ENCODE peak calls at places on chromosome 3, in four cellular contexts. One of them, this sample, is unnamed.

GRCh38 chr3:15265655-15266509 is 59.8 kb downstream of the CAPN7 start:
- DNase-seq in NCI-H2171 treated with DMSO at 0.1 percent for 48 hours: no peak
- DNase-seq in activated T-helper 1 cell treated with Interleukin-2 at 50 U/mL for 16 hours: no peak
- DNase-seq in COR-L47: no peak
- DNase-seq in this sample: no peak

GRCh38 chr3:193769437-193769836 is 176.4 kb downstream of the OPA1 start:
- DNase-seq in NCI-H2171 treated with DMSO at 0.1 percent for 48 hours: no peak
- DNase-seq in activated T-helper 1 cell treated with Interleukin-2 at 50 U/mL for 16 hours: no peak
- DNase-seq in COR-L47: no peak
- DNase-seq in this sample: no peak

GRCh38 chr3:197331131-197331530 is 32.7 kb upstream of the DLG1 start:
- DNase-seq in NCI-H2171 treated with DMSO at 0.1 percent for 48 hours: no peak
- DNase-seq in activated T-helper 1 cell treated with Interleukin-2 at 50 U/mL for 16 hours: no peak
- DNase-seq in COR-L47: no peak
- DNase-seq in this sample: no peak

GRCh38 chr3:127848131-127849129 is 26.1 kb upstream of the MGLL start:
- DNase-seq in NCI-H2171 treated with DMSO at 0.1 percent for 48 hours: peak
- DNase-seq in activated T-helper 1 cell treated with Interleukin-2 at 50 U/mL for 16 hours: no peak
- DNase-seq in COR-L47: no peak
- DNase-seq in this sample: no peak

GRCh38 chr3:149934524-149934923 is 36.2 kb downstream of the PFN2 start:
- DNase-seq in NCI-H2171 treated with DMSO at 0.1 percent for 48 hours: no peak
- DNase-seq in activated T-helper 1 cell treated with Interleukin-2 at 50 U/mL for 16 hours: no peak
- DNase-seq in COR-L47: no peak
- DNase-seq in this sample: no peak

GRCh38 chr3:59818033-59818936 is 768.5 kb upstream of the CFAP20DC start:
- DNase-seq in NCI-H2171 treated with DMSO at 0.1 percent for 48 hours: no peak
- DNase-seq in activated T-helper 1 cell treated with Interleukin-2 at 50 U/mL for 16 hours: no peak
- DNase-seq in COR-L47: peak
- DNase-seq in this sample: peak

GRCh38 chr3:169758353-169758994 is 6.4 kb downstream of the TERC start:
- DNase-seq in NCI-H2171 treated with DMSO at 0.1 percent for 48 hours: no peak
- DNase-seq in activated T-helper 1 cell treated with Interleukin-2 at 50 U/mL for 16 hours: no peak
- DNase-seq in COR-L47: no peak
- DNase-seq in this sample: no peak

GRCh38 chr3:73586628-73587027 is 38.1 kb downstream of the PDZRN3 start:
- DNase-seq in NCI-H2171 treated with DMSO at 0.1 percent for 48 hours: no peak
- DNase-seq in activated T-helper 1 cell treated with Interleukin-2 at 50 U/mL for 16 hours: no peak
- DNase-seq in COR-L47: no peak
- DNase-seq in this sample: no peak